ENCODE peak calls at places on chromosomes 16 and 17, in five cellular contexts. C, O, D, G and I are unnamed samples.
A peak's percentile ranks its signal among the peaks of the same experiment; 100 is the strongest.

GRCh38 chr16:89785523-89786155 is 30.8 kb downstream of the FANCA start:
- DNase-seq in C (no peak), O (no peak), D (no peak), G (no peak), I (no peak)

GRCh38 chr17:75783803-75784472 is 668 bp upstream of the UNK start:
- DNase-seq in C (no peak), O (no peak), D (no peak), G (no peak), I (no peak)

GRCh38 chr17:77769215-77769614 is 189.3 kb upstream of the TNRC6C start:
- DNase-seq in C (no peak), O (no peak), D (no peak), G (no peak), I (no peak)

GRCh38 chr17:28960256-28961106 is 9.2 kb upstream of the PHF12 start:
- DNase-seq in C (no peak), O (no peak), D (no peak), G (no peak), I (no peak)

GRCh38 chr17:66115246-66115645 is 76.7 kb downstream of the CEP112 start:
- DNase-seq in C (no peak), O (no peak), D (peak; percentile 33), G (no peak), I (no peak)

GRCh38 chr17:77473615-77474226 is 333.0 kb downstream of the SEC14L1 start:
- DNase-seq in C (no peak), O (no peak), D (no peak), G (no peak), I (no peak)

GRCh38 chr16:59719121-59719520 is 985.0 kb upstream of the GOT2 start:
- DNase-seq in C (no peak), O (no peak), D (no peak), G (no peak), I (no peak)

GRCh38 chr17:50349241-50349595 is 3.3 kb downstream of the XYLT2 start:
- DNase-seq in C (no peak), O (no peak), D (no peak), G (no peak), I (no peak)

GRCh38 chr16:13503960-13504635 is 415.9 kb upstream of the ERCC4 start:
- DNase-seq in C (no peak), O (no peak), D (peak; percentile 4), G (no peak), I (no peak)

GRCh38 chr17:61809816-61810392 is 53.4 kb downstream of the BRIP1 start:
- DNase-seq in C (no peak), O (no peak), D (peak; percentile 51), G (no peak), I (no peak)

GRCh38 chr17:65785109-65785508 is 223.7 kb upstream of the AXIN2 start:
- DNase-seq in C (no peak), O (peak; percentile 93), D (peak; percentile 83), G (peak; percentile 77), I (no peak)

GRCh38 chr16:28937222-28937876 is 5.6 kb downstream of the CD19 start:
- DNase-seq in C (no peak), O (no peak), D (no peak), G (no peak), I (no peak)

GRCh38 chr17:29835438-29836351 is 94.3 kb downstream of the SSH2 start:
- DNase-seq in C (no peak), O (peak; percentile 13), D (peak; percentile 30), G (no peak), I (no peak)

GRCh38 chr16:86668136-86668535 is 89.8 kb downstream of the FOXL1 start:
- DNase-seq in C (no peak), O (peak; percentile 42), D (peak; percentile 73), G (no peak), I (no peak)

GRCh38 chr17:45924332-45924820 is 30.0 kb downstream of the MAPT start:
- DNase-seq in C (no peak), O (no peak), D (no peak), G (no peak), I (no peak)

GRCh38 chr17:42387663-42388380 is 420 bp downstream of the STAT3 start:
- DNase-seq in C (no peak), O (no peak), D (no peak), G (no peak), I (no peak)

GRCh38 chr16:49382916-49383315 is 9.3 kb downstream of the C16orf78 start:
- DNase-seq in C (no peak), O (peak; percentile 22), D (no peak), G (no peak), I (no peak)

GRCh38 chr17:73879987-73880386 is 235.7 kb upstream of the SDK2 start:
- DNase-seq in C (no peak), O (no peak), D (no peak), G (no peak), I (no peak)

GRCh38 chr17:38341035-38341721 is 2.6 kb downstream of the GPR179 start:
- DNase-seq in C (no peak), O (no peak), D (no peak), G (no peak), I (no peak)

GRCh38 chr16:78130950-78131349 is 31.5 kb downstream of the WWOX start:
- DNase-seq in C (no peak), O (no peak), D (no peak), G (no peak), I (no peak)

GRCh38 chr17:57404073-57404472 is 147.8 kb downstream of the MSI2 start:
- DNase-seq in C (no peak), O (peak; percentile 33), D (no peak), G (no peak), I (peak; percentile 41)

GRCh38 chr17:30958187-30958586 is 12.7 kb upstream of the RNF135 start:
- DNase-seq in C (no peak), O (no peak), D (peak; percentile 22), G (no peak), I (no peak)

GRCh38 chr16:30184430-30185140 is 1.2 kb downstream of the CORO1A start:
- DNase-seq in C (no peak), O (no peak), D (no peak), G (no peak), I (peak; percentile 33)

GRCh38 chr17:11935734-11936406 is 61.4 kb downstream of the ZNF18 start:
- DNase-seq in C (no peak), O (peak; percentile 72), D (no peak), G (no peak), I (no peak)

GRCh38 chr17:60743812-60744211 is 66.2 kb downstream of the BCAS3 start:
- DNase-seq in C (no peak), O (no peak), D (peak; percentile 10), G (no peak), I (no peak)

GRCh38 chr17:29591737-29592624 is 951 bp upstream of the ANKRD13B start:
- DNase-seq in C (peak; percentile 70), O (peak; percentile 95), D (peak; percentile 65), G (no peak), I (peak; percentile 88)

GRCh38 chr17:47703191-47703591 is 9.2 kb downstream of the TBKBP1 start:
- DNase-seq in C (no peak), O (no peak), D (no peak), G (no peak), I (peak; percentile 64)

GRCh38 chr17:73293480-73293911 is 18.3 kb downstream of the CDC42EP4 start:
- DNase-seq in C (no peak), O (peak; percentile 36), D (peak; percentile 85), G (peak; percentile 95), I (no peak)

GRCh38 chr16:86528061-86528929 is 18.0 kb downstream of the FOXF1 start:
- DNase-seq in C (no peak), O (no peak), D (no peak), G (no peak), I (no peak)

GRCh38 chr16:4507588-4508345 is 30.8 kb downstream of the CDIP1 start:
- DNase-seq in C (no peak), O (no peak), D (no peak), G (no peak), I (no peak)

GRCh38 chr16:88315543-88316105 is 67.1 kb upstream of the ZNF469 start:
- DNase-seq in C (no peak), O (peak; percentile 75), D (no peak), G (peak; percentile 31), I (no peak)

GRCh38 chr17:36510636-36511035 is 24.0 kb downstream of the MYO19 start:
- DNase-seq in C (no peak), O (no peak), D (no peak), G (no peak), I (no peak)

GRCh38 chr17:81027591-81028505 is 7.1 kb upstream of the BAIAP2 start:
- DNase-seq in C (no peak), O (no peak), D (no peak), G (no peak), I (no peak)

GRCh38 chr16:825298-826061 is 24.9 kb upstream of the GNG13 start:
- DNase-seq in C (no peak), O (no peak), D (no peak), G (no peak), I (no peak)

GRCh38 chr17:4897785-4898184 is 1.6 kb upstream of the C17orf107 start:
- DNase-seq in C (no peak), O (no peak), D (no peak), G (no peak), I (no peak)

GRCh38 chr16:12504312-12504711 is 299.4 kb downstream of the CPPED1 start:
- DNase-seq in C (no peak), O (no peak), D (no peak), G (no peak), I (no peak)

GRCh38 chr16:63289834-63290460 is 1253.7 kb upstream of the CDH8 start:
- DNase-seq in C (no peak), O (peak; percentile 48), D (no peak), G (no peak), I (peak; percentile 7)

GRCh38 chr17:66386789-66387351 is 84.5 kb downstream of the PRKCA start:
- DNase-seq in C (no peak), O (peak; percentile 25), D (no peak), G (peak; percentile 54), I (no peak)

GRCh38 chr16:55189179-55189578 is 134.8 kb upstream of the IRX6 start:
- DNase-seq in C (no peak), O (no peak), D (no peak), G (no peak), I (no peak)

GRCh38 chr16:1941162-1941923 is 1.7 kb downstream of the MSRB1 start:
- DNase-seq in C (no peak), O (no peak), D (no peak), G (no peak), I (no peak)
- TF ChIP-seq CTCF in C (no peak), O (peak; percentile 11), D (no peak), G (peak; percentile 32), I (no peak)

GRCh38 chr16:67339453-67339852 is 12.8 kb downstream of the LRRC36 start:
- DNase-seq in C (no peak), O (peak; percentile 45), D (peak; percentile 11), G (no peak), I (no peak)
- TF ChIP-seq CTCF in C (no peak), O (peak; percentile 37), D (peak; percentile 32), G (no peak), I (peak; percentile 42)

GRCh38 chr16:57532251-57532625 is 4.1 kb downstream of the CCDC102A start:
- DNase-seq in C (peak; percentile 20), O (no peak), D (no peak), G (no peak), I (peak; percentile 8)
- TF ChIP-seq CTCF in C (no peak), O (no peak), D (no peak), G (no peak), I (no peak)

DNA sequence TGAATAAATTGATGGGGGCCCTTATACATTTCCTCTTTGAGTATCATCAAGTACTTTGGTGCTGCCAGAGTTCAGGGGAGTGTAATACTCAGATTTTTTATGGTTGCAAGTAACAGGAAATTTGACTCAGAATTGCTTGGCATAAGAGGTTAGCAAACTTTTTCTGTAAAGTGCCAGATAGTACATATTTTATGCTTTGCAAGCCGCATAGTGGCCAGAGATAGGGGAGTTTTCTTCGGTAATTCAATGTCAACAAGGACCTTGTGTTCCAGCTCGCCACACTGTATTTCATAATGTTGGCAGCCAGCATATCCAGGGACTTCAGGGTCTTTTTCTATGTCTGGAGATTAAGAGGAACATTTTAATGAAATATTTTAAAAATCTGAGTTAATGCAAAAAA is 51.0 kb upstream of the MARCHF10 start:
- DNase-seq in C (no peak), O (no peak), D (peak; percentile 69), G (no peak), I (no peak)
- TF ChIP-seq CTCF in C (no peak), O (no peak), D (no peak), G (no peak), I (no peak)